ENCODE peak calls at places on chromosomes 16 and 17, in six cellular contexts. One of them, this sample, is unnamed.

GRCh38 chr17:4802228-4802627 is at the start of gene C17orf114:
- DNase-seq in hepatocyte: no peak
- DNase-seq in ovary: no peak
- DNase-seq in left ventricle myocardium inferior: no peak
- DNase-seq in GM23338: no peak
- DNase-seq in CD8-positive, alpha-beta T cell: no peak
- DNase-seq in this sample: no peak

GRCh38 chr16:57167951-57168350 is 17.9 kb downstream of the PSME3IP1 start:
- DNase-seq in hepatocyte: peak
- DNase-seq in ovary: no peak
- DNase-seq in left ventricle myocardium inferior: no peak
- DNase-seq in GM23338: peak
- DNase-seq in CD8-positive, alpha-beta T cell: no peak
- DNase-seq in this sample: peak

GRCh38 chr17:1986783-1987451 is 38.2 kb downstream of the RTN4RL1 start:
- DNase-seq in hepatocyte: no peak
- DNase-seq in ovary: no peak
- DNase-seq in left ventricle myocardium inferior: no peak
- DNase-seq in GM23338: no peak
- DNase-seq in CD8-positive, alpha-beta T cell: no peak
- DNase-seq in this sample: no peak

GRCh38 chr16:86536621-86537020 is 18.4 kb downstream of the MTHFSD start:
- DNase-seq in hepatocyte: no peak
- DNase-seq in ovary: no peak
- DNase-seq in left ventricle myocardium inferior: no peak
- DNase-seq in GM23338: no peak
- DNase-seq in CD8-positive, alpha-beta T cell: no peak
- DNase-seq in this sample: no peak

GRCh38 chr16:20744922-20745440 is 3.4 kb upstream of the THUMPD1 start:
- DNase-seq in hepatocyte: no peak
- DNase-seq in ovary: no peak
- DNase-seq in left ventricle myocardium inferior: no peak
- DNase-seq in GM23338: no peak
- DNase-seq in CD8-positive, alpha-beta T cell: no peak
- DNase-seq in this sample: no peak

GRCh38 chr17:70168044-70168978 is 1.0 kb upstream of the KCNJ2 start:
- DNase-seq in hepatocyte: peak
- DNase-seq in ovary: peak
- DNase-seq in left ventricle myocardium inferior: peak
- DNase-seq in GM23338: peak
- DNase-seq in CD8-positive, alpha-beta T cell: no peak
- DNase-seq in this sample: peak

GRCh38 chr16:17437142-17437720 is 33.5 kb downstream of the XYLT1 start:
- DNase-seq in hepatocyte: no peak
- DNase-seq in ovary: no peak
- DNase-seq in left ventricle myocardium inferior: no peak
- DNase-seq in GM23338: no peak
- DNase-seq in CD8-positive, alpha-beta T cell: no peak
- DNase-seq in this sample: no peak

GRCh38 chr16:14249291-14250032 is 178.3 kb downstream of the MRTFB start:
- DNase-seq in hepatocyte: peak
- DNase-seq in ovary: peak
- DNase-seq in left ventricle myocardium inferior: no peak
- DNase-seq in GM23338: peak
- DNase-seq in CD8-positive, alpha-beta T cell: peak
- DNase-seq in this sample: peak

GRCh38 chr17:42311240-42312034 is 23.1 kb downstream of the STAT5A start:
- DNase-seq in hepatocyte: peak
- DNase-seq in ovary: peak
- DNase-seq in left ventricle myocardium inferior: peak
- DNase-seq in GM23338: peak
- DNase-seq in CD8-positive, alpha-beta T cell: no peak
- DNase-seq in this sample: peak

GRCh38 chr17:9021158-9021984 is at the start of gene NTN1:
- DNase-seq in hepatocyte: peak
- DNase-seq in ovary: peak
- DNase-seq in left ventricle myocardium inferior: peak
- DNase-seq in GM23338: peak
- DNase-seq in CD8-positive, alpha-beta T cell: peak
- DNase-seq in this sample: peak

GRCh38 chr17:50347087-50347893 is 1.4 kb downstream of the XYLT2 start:
- DNase-seq in hepatocyte: peak
- DNase-seq in ovary: no peak
- DNase-seq in left ventricle myocardium inferior: no peak
- DNase-seq in GM23338: peak
- DNase-seq in CD8-positive, alpha-beta T cell: no peak
- DNase-seq in this sample: peak

GRCh38 chr17:11303773-11304394 is 62.9 kb downstream of the SHISA6 start:
- DNase-seq in hepatocyte: no peak
- DNase-seq in ovary: no peak
- DNase-seq in left ventricle myocardium inferior: no peak
- DNase-seq in GM23338: no peak
- DNase-seq in CD8-positive, alpha-beta T cell: no peak
- DNase-seq in this sample: no peak

GRCh38 chr17:55053855-55054254 is 85.3 kb downstream of the STXBP4 start:
- DNase-seq in hepatocyte: no peak
- DNase-seq in ovary: no peak
- DNase-seq in left ventricle myocardium inferior: no peak
- DNase-seq in GM23338: peak
- DNase-seq in CD8-positive, alpha-beta T cell: no peak
- DNase-seq in this sample: no peak

GRCh38 chr17:54085020-54085419 is 262.3 kb downstream of the KIF2B start:
- DNase-seq in hepatocyte: no peak
- DNase-seq in ovary: no peak
- DNase-seq in left ventricle myocardium inferior: no peak
- DNase-seq in GM23338: no peak
- DNase-seq in CD8-positive, alpha-beta T cell: no peak
- DNase-seq in this sample: no peak

GRCh38 chr16:70553645-70554044 is 30.0 kb downstream of the SF3B3 start:
- DNase-seq in hepatocyte: no peak
- DNase-seq in ovary: no peak
- DNase-seq in left ventricle myocardium inferior: no peak
- DNase-seq in GM23338: no peak
- DNase-seq in CD8-positive, alpha-beta T cell: no peak
- DNase-seq in this sample: no peak

GRCh38 chr16:85627102-85627834 is 14.1 kb downstream of the GSE1 start:
- DNase-seq in hepatocyte: no peak
- DNase-seq in ovary: no peak
- DNase-seq in left ventricle myocardium inferior: no peak
- DNase-seq in GM23338: no peak
- DNase-seq in CD8-positive, alpha-beta T cell: no peak
- DNase-seq in this sample: no peak

GRCh38 chr17:42525221-42525620 is 10.8 kb upstream of the NAGLU start:
- DNase-seq in hepatocyte: no peak
- DNase-seq in ovary: no peak
- DNase-seq in left ventricle myocardium inferior: no peak
- DNase-seq in GM23338: no peak
- DNase-seq in CD8-positive, alpha-beta T cell: no peak
- DNase-seq in this sample: no peak

GRCh38 chr17:43543771-43544575 is 2.2 kb downstream of the ETV4 start:
- DNase-seq in hepatocyte: no peak
- DNase-seq in ovary: no peak
- DNase-seq in left ventricle myocardium inferior: no peak
- DNase-seq in GM23338: peak
- DNase-seq in CD8-positive, alpha-beta T cell: no peak
- DNase-seq in this sample: no peak

GRCh38 chr17:45018514-45019176 is 32.8 kb downstream of the DCAKD start:
- DNase-seq in hepatocyte: peak
- DNase-seq in ovary: peak
- DNase-seq in left ventricle myocardium inferior: peak
- DNase-seq in GM23338: peak
- DNase-seq in CD8-positive, alpha-beta T cell: no peak
- DNase-seq in this sample: peak

GRCh38 chr17:45020354-45021138 is 30.9 kb downstream of the DCAKD start:
- DNase-seq in hepatocyte: no peak
- DNase-seq in ovary: no peak
- DNase-seq in left ventricle myocardium inferior: no peak
- DNase-seq in GM23338: peak
- DNase-seq in CD8-positive, alpha-beta T cell: no peak
- DNase-seq in this sample: peak

GRCh38 chr17:45016823-45017222 is 34.6 kb downstream of the DCAKD start:
- DNase-seq in hepatocyte: no peak
- DNase-seq in ovary: no peak
- DNase-seq in left ventricle myocardium inferior: no peak
- DNase-seq in GM23338: peak
- DNase-seq in CD8-positive, alpha-beta T cell: no peak
- DNase-seq in this sample: peak

GRCh38 chr17:45021607-45022287 is 29.7 kb downstream of the DCAKD start:
- DNase-seq in hepatocyte: peak
- DNase-seq in ovary: peak
- DNase-seq in left ventricle myocardium inferior: peak
- DNase-seq in GM23338: peak
- DNase-seq in CD8-positive, alpha-beta T cell: peak
- DNase-seq in this sample: peak

DNA sequence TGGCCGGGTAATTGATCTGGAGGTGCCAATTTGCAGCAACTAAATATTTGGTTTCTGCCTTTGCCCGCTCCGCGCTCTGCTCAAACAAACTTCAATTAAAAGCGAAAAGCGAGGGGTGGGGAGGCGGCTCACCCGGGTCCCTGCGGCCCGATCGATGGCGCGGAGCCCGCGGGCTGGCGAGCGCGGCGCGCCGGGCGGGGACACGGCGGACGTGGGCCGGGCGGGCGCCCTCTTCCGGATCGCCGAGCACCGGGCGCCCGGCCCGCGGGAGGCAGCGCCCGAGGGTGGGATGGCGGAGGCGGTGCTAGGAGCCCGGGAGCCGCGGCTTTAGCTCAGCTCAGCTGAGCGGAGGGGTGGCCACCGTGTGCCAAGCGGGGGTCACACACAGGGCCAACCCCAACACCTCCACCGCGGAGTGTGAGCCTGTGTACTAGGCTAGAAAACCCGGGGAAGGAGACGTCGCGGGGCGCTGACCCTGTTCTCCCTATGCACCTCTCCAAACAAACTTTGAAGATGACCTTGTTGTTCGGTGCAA is 32.2 kb downstream of the DCAKD start:
- DNase-seq in hepatocyte: peak
- DNase-seq in ovary: peak
- DNase-seq in left ventricle myocardium inferior: peak
- DNase-seq in GM23338: peak
- DNase-seq in CD8-positive, alpha-beta T cell: peak
- DNase-seq in this sample: peak
- TF ChIP-seq CTCF in hepatocyte: peak
- TF ChIP-seq CTCF in ovary: peak
- TF ChIP-seq CTCF in left ventricle myocardium inferior: peak
- TF ChIP-seq CTCF in GM23338: no peak
- TF ChIP-seq CTCF in CD8-positive, alpha-beta T cell: no peak
- TF ChIP-seq CTCF in this sample: peak

DNA sequence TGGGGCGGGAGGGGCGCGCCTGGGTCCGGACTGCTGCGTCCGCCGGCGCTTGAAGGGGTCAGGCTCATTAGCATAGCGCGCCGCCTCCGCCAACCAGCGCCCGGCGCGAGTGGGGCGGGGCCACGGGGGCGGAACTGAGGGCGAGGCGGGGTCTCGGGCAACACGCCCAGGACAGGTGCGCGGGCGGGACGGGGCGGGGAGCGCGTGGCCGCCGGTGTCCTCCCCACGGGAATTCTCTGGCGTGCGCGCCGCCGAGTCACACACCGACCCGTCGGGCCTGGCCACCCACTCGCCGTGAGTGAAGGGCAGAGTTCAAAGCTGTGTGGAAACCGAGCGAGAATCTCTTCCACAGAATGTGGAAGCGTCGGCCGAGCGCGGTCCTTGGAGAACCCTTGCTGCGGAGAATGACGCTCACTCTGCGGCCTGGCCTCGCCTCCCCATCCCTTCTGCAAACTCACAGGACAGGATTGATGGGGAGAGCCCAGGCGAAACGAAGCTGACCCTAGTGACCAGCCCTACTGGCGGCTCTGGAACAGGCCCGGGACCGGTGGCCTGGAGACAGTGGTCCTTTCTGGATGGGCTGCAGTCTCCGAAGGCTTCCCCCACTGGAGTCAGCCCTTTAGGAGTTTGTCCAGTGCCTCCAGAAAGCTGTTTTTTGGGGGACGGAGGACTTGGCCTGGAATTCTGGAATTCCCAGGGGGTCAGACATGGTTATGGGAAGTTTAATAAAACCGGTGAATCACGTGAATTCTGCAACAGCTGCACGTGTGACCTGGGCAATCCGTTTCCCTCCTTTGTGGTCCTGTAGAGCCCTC is at the start of gene SNAI3:
- DNase-seq in hepatocyte: peak
- DNase-seq in ovary: no peak
- DNase-seq in left ventricle myocardium inferior: peak
- DNase-seq in GM23338: peak
- DNase-seq in CD8-positive, alpha-beta T cell: peak
- DNase-seq in this sample: peak
- H3K27ac ChIP-seq in hepatocyte: peak
- H3K27ac ChIP-seq in ovary: no peak
- H3K27ac ChIP-seq in left ventricle myocardium inferior: peak
- H3K27ac ChIP-seq in GM23338: no peak
- H3K27ac ChIP-seq in CD8-positive, alpha-beta T cell: peak
- H3K27ac ChIP-seq in this sample: no peak

DNA sequence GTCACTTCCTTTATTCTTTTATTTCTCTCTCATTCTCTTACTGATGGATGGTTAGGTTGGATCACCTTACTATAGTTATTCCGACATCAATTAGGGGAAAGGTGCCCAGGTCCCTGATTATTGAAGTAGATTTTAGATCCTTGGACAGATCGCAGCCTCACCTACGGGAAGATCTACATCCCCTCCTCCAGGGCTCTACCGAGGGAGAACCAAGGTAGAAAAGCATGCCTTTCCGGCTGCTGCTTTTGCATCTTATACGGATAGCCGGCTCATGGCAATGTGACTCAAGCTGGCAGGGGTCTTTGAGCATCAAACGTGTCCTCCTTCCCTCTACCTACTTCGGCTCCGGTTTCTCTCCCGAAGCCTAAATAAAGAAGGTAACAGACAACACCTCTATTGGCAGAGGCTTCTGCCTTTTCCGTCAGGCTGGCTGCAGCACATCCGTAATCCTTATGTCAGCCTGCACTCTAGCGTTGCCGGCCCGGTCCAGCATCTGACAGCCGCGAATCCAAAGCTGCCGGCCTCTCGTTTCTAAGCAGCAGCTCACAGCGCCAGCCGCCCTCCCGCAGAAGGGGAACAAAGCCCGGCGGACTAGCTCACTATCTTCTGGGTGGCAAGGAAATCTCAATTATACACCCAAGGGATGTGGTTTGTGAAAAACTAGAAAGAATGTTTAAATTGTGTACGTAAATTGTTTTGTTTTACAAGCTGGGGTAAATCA is 46.9 kb downstream of the IRX6 start:
- DNase-seq in hepatocyte: peak
- DNase-seq in ovary: peak
- DNase-seq in left ventricle myocardium inferior: peak
- DNase-seq in GM23338: peak
- DNase-seq in CD8-positive, alpha-beta T cell: no peak
- DNase-seq in this sample: peak
- TF ChIP-seq CTCF in hepatocyte: peak
- TF ChIP-seq CTCF in ovary: peak
- TF ChIP-seq CTCF in left ventricle myocardium inferior: peak
- TF ChIP-seq CTCF in GM23338: peak
- TF ChIP-seq CTCF in CD8-positive, alpha-beta T cell: no peak
- TF ChIP-seq CTCF in this sample: peak

DNA sequence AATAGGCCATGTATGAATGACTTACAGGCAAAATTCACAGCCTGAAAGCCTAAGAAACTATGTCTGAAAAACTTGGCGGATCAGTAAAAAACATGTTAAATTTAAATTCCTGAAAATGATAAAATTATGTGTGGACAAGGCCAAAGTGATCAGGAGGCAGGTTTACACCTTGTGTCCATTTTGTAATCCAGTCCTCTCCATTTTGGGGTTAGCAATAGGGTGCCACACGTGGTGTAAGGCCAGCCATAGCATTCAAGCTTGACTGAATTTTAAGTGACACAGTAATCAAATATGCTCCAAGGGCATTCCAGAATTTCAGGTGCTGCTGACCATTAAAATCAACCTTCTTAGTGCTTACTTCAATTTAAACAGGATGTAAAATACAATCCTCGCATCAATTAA is 2.7 kb downstream of the RNF43 start:
- DNase-seq in hepatocyte: no peak
- DNase-seq in ovary: no peak
- DNase-seq in left ventricle myocardium inferior: no peak
- DNase-seq in GM23338: no peak
- DNase-seq in CD8-positive, alpha-beta T cell: no peak
- DNase-seq in this sample: no peak
- H3K27ac ChIP-seq in hepatocyte: no peak
- H3K27ac ChIP-seq in ovary: no peak
- H3K27ac ChIP-seq in left ventricle myocardium inferior: no peak
- H3K27ac ChIP-seq in GM23338: no peak
- H3K27ac ChIP-seq in CD8-positive, alpha-beta T cell: no peak
- H3K27ac ChIP-seq in this sample: no peak

This sample was measured in neural progenitor cell.